ENCODE peak calls at places on chromosomes 13 and 19, in eight cellular contexts. K is fibroblast of lung; E is CD8-positive, alpha-beta memory T cell; O is left lung; T is vagina; M is stomach; N is tibial artery; J is A673. F is an unnamed sample. For H3K27me3, the result is how much of the 10 kb centered on the place peaks cover.

GRCh38 chr19:16161848-16162247 is 11.5 kb downstream of the CIB3 start:
- DNase-seq in N (no peak), M (no peak), O (no peak), J (no peak), K (peak), E (no peak), T (no peak), F (no peak)

GRCh38 chr13:44004881-44005280 is 125.2 kb downstream of the LACC1 start:
- DNase-seq in E (no peak), J (peak), O (no peak), T (no peak), K (peak), N (no peak), M (no peak), F (no peak)

GRCh38 chr19:50551034-50551712 is 17.1 kb downstream of the LRRC4B start:
- DNase-seq in M (no peak), J (no peak), T (no peak), O (no peak), E (no peak), K (no peak), N (no peak), F (no peak)

GRCh38 chr19:34600366-34600765 is 76.6 kb downstream of the SCGB2B2 start:
- DNase-seq in N (no peak), E (no peak), K (no peak), T (no peak), J (no peak), O (no peak), M (no peak), F (no peak)

GRCh38 chr19:41134616-41135015 is 20.4 kb downstream of the CYP2F1 start:
- DNase-seq in O (no peak), N (no peak), J (no peak), E (no peak), T (no peak), M (no peak), K (no peak), F (no peak)

GRCh38 chr19:8221161-8221560 is 12.0 kb downstream of the CERS4 start:
- DNase-seq in N (no peak), K (no peak), T (no peak), M (peak), O (no peak), E (no peak), J (no peak), F (no peak)

GRCh38 chr13:22175815-22176214 is 504.9 kb downstream of the FGF9 start:
- DNase-seq in N (no peak), M (no peak), O (no peak), E (no peak), J (no peak), K (no peak), T (no peak), F (no peak)

GRCh38 chr19:56350416-56351045 is 35.9 kb upstream of the ZSCAN5A start:
- DNase-seq in N (peak), O (no peak), E (peak), J (peak), M (peak), T (no peak), K (peak), F (peak)

GRCh38 chr13:100298116-100298681 is 209.3 kb downstream of the PCCA start:
- DNase-seq in T (no peak), K (no peak), N (no peak), E (no peak), O (no peak), J (peak), M (no peak), F (peak)

GRCh38 chr19:4360641-4361151 is 17.3 kb downstream of the MPND start:
- DNase-seq in T (no peak), E (no peak), M (no peak), K (no peak), N (no peak), O (no peak), J (no peak), F (peak)

GRCh38 chr13:22053053-22053452 is 382.2 kb downstream of the FGF9 start:
- DNase-seq in N (no peak), K (no peak), O (no peak), M (no peak), T (no peak), E (no peak), J (no peak), F (no peak)

GRCh38 chr19:35860818-35861639 is 4.3 kb downstream of the KIRREL2 start:
- DNase-seq in T (no peak), E (no peak), O (no peak), K (no peak), N (no peak), J (no peak), M (peak), F (no peak)

GRCh38 chr13:24670927-24671326 is 9.3 kb upstream of the ATP12A start:
- DNase-seq in O (no peak), N (no peak), J (peak), E (no peak), T (no peak), M (no peak), K (peak), F (peak)

GRCh38 chr13:52980695-52981094 is 47.9 kb upstream of the OLFM4 start:
- DNase-seq in N (no peak), T (no peak), K (no peak), O (no peak), M (no peak), E (no peak), J (no peak), F (no peak)
- H3K27ac ChIP-seq in N (no peak), T (no peak), K (no peak), O (no peak), M (no peak), E (no peak), J (no peak), F (no peak)

GRCh38 chr13:94636942-94637578 is 35.4 kb downstream of the GPR180 start:
- DNase-seq in E (no peak), K (no peak), J (no peak), T (no peak), O (no peak), M (no peak), N (no peak), F (no peak)

GRCh38 chr13:94640676-94641075 is 39.0 kb downstream of the GPR180 start:
- DNase-seq in T (no peak), J (peak), M (no peak), K (peak), E (no peak), N (no peak), O (no peak), F (no peak)

GRCh38 chr13:94646904-94647303 is 45.2 kb downstream of the GPR180 start:
- DNase-seq in T (no peak), N (no peak), K (no peak), E (no peak), M (no peak), J (no peak), O (no peak), F (no peak)

DNA sequence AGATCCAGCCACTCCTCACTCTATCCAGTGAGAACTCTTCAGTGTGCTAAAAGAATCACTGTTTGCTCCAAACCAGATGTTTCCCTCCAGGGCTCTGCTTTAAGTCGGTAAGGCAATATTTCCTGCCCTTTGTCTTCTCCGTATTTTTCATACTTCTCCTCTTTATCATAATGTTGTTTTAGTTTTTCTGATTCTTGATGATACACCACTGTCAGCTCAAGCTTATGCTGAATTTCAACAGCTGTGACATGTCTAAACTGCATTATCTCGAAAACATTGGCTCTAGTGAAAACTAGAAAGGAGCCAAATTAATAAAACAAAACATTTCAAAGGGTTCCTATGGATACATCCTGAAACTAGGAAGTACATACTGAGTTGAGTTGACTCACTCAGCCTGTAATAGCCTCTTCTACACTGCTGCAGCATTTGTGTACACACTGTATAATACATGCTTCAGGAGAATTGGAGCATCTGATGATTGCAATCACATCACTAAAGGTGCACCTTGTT is 39.8 kb downstream of the GPR180 start:
- DNase-seq in N (no peak), E (no peak), T (no peak), J (peak), O (no peak), K (peak), M (no peak), F (no peak)
- H3K4me3 ChIP-seq in N (no peak), E (no peak), T (no peak), J (peak), O (no peak), K (no peak), M (no peak), F (no peak)

DNA sequence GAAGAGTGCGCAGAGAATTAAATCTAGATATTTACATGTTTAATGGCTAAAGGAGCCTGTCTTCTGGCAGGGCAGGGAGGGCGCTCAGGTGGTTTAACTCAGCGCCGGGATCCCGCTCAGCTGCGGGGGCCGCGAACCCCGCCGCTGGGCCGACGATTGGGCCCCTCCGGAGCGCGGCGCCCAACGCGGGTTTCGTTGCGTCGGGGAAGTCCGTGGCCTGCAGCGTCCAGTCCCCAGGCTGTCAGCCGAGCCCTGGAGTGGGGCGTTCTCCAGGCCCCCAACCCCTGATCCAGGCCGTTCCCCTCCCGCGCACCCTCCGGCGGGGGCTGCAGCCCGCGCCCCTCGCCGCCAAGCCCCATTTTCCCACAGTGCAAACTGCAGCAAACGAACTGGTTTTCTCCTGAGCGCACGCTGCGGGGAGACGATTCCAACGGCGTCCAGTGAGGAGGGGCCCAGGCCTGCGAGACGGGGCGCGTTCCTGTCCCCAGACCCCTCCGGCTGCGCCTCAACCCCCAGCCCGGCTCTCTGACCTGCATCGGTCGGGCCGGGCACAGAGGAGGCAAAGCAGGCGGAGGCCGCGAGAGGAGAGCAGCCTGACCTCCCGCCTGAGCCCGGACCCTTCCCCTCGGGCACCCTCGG is 4.5 kb upstream of the ONECUT3 start:
- DNase-seq in T (no peak), E (no peak), J (no peak), O (no peak), K (no peak), N (no peak), M (no peak), F (no peak)
- H3K27me3 ChIP-seq in T (half or more), E (half or more), J (half or more), O (half or more), K (under half), N (under half), M (half or more), F (half or more)

GRCh38 chr13:74443623-74444022 is 309.4 kb upstream of the KLF12 start:
- DNase-seq in M (no peak), N (no peak), T (no peak), E (no peak), O (no peak), K (peak), J (no peak), F (no peak)
- H3K27ac ChIP-seq in M (no peak), N (no peak), T (no peak), E (no peak), O (no peak), K (no peak), J (no peak), F (no peak)

F was measured in WERI-Rb-1.